ENCODE peak calls at places on chromosome X, in ten cellular contexts. Y, Q, J, I, B, O, K, U, G and C are unnamed samples.

GRCh38 chrX:135411893-135412292 is 9.9 kb upstream of the SMIM10L2A start:
- DNase-seq in Y (no peak), Q (no peak), J (no peak), I (no peak), B (no peak), O (no peak), K (no peak), U (no peak), G (no peak), C (no peak)

GRCh38 chrX:94430091-94430490 is 756.1 kb downstream of the FAM133A start:
- DNase-seq in Y (no peak), Q (no peak), J (no peak), I (no peak), B (no peak), O (no peak), K (no peak), U (no peak), G (no peak), C (no peak)

GRCh38 chrX:69501433-69501832 is 2.7 kb upstream of the NALF2 start:
- DNase-seq in Y (no peak), Q (peak; percentile 74), J (no peak), I (no peak), B (peak; percentile 56), O (peak; percentile 11), K (no peak), U (no peak), G (no peak), C (peak; percentile 47)

GRCh38 chrX:49879656-49880277 is 483 bp downstream of the USP27X start:
- DNase-seq in Y (no peak), Q (no peak), J (peak; percentile 2), I (no peak), B (peak; percentile 17), O (peak; percentile 5), K (no peak), U (no peak), G (peak; percentile 5), C (no peak)

GRCh38 chrX:123993326-123993725 is 31.8 kb downstream of the STAG2 start:
- DNase-seq in Y (no peak), Q (no peak), J (peak; percentile 70), I (no peak), B (no peak), O (peak; percentile 73), K (no peak), U (peak; percentile 16), G (no peak), C (no peak)

GRCh38 chrX:13598877-13599276 is 29.5 kb downstream of the EGFL6 start:
- DNase-seq in Y (no peak), Q (no peak), J (peak; percentile 1), I (no peak), B (peak; percentile 52), O (peak; percentile 10), K (no peak), U (peak; percentile 9), G (peak; percentile 24), C (no peak)

GRCh38 chrX:13001961-13002671 is 27.2 kb downstream of the TMSB4X start:
- DNase-seq in Y (no peak), Q (no peak), J (no peak), I (no peak), B (no peak), O (no peak), K (no peak), U (peak; percentile 6), G (no peak), C (no peak)

GRCh38 chrX:139559383-139560042 is 29.0 kb downstream of the F9 start:
- DNase-seq in Y (no peak), Q (peak; percentile 69), J (peak; percentile 26), I (no peak), B (peak; percentile 42), O (peak; percentile 69), K (peak; percentile 9), U (peak; percentile 52), G (peak; percentile 2), C (peak; percentile 7)

GRCh38 chrX:31269914-31270313 is 198.1 kb upstream of the FTHL17 start:
- DNase-seq in Y (no peak), Q (no peak), J (no peak), I (no peak), B (no peak), O (no peak), K (no peak), U (no peak), G (no peak), C (no peak)

GRCh38 chrX:51332188-51332942 is at the start of gene NUDT10:
- DNase-seq in Y (peak; percentile 7), Q (peak; percentile 79), J (peak; percentile 16), I (peak; percentile 34), B (peak; percentile 63), O (peak; percentile 5), K (no peak), U (no peak), G (no peak), C (peak; percentile 76)

GRCh38 chrX:149392896-149393295 is 112.2 kb downstream of the IDS start:
- DNase-seq in Y (no peak), Q (no peak), J (no peak), I (no peak), B (no peak), O (no peak), K (no peak), U (no peak), G (no peak), C (no peak)

GRCh38 chrX:149631293-149632165 is at the start of gene TMEM185A:
- DNase-seq in Y (peak; percentile 64), Q (peak; percentile 71), J (peak; percentile 47), I (peak; percentile 72), B (peak; percentile 86), O (peak; percentile 55), K (peak; percentile 20), U (peak; percentile 37), G (peak; percentile 38), C (peak; percentile 74)

GRCh38 chrX:140712413-140713173 is 3.0 kb downstream of the LINC00632 start:
- DNase-seq in Y (no peak), Q (no peak), J (no peak), I (peak; percentile 39), B (peak; percentile 46), O (no peak), K (no peak), U (peak; percentile 9), G (peak; percentile 1), C (no peak)

GRCh38 chrX:53263597-53264094 is 17.7 kb downstream of the IQSEC2 start:
- DNase-seq in Y (no peak), Q (no peak), J (peak; percentile 27), I (no peak), B (no peak), O (peak; percentile 51), K (no peak), U (peak; percentile 69), G (peak; percentile 71), C (no peak)

GRCh38 chrX:149522914-149523313 is 17.8 kb upstream of the IDS start:
- DNase-seq in Y (no peak), Q (no peak), J (no peak), I (no peak), B (no peak), O (no peak), K (no peak), U (no peak), G (no peak), C (no peak)

GRCh38 chrX:53284684-53285447 is 3.5 kb upstream of the IQSEC2 start:
- DNase-seq in Y (peak; percentile 20), Q (peak; percentile 52), J (peak; percentile 35), I (peak; percentile 64), B (peak; percentile 81), O (peak; percentile 67), K (peak; percentile 16), U (peak; percentile 27), G (peak; percentile 60), C (peak; percentile 15)

GRCh38 chrX:14095702-14096101 is 66.0 kb upstream of the GEMIN8 start:
- DNase-seq in Y (peak; percentile 1), Q (peak; percentile 50), J (peak; percentile 47), I (peak; percentile 7), B (peak; percentile 68), O (peak; percentile 73), K (no peak), U (peak; percentile 7), G (no peak), C (no peak)

GRCh38 chrX:69014200-69014599 is 151.1 kb downstream of the PJA1 start:
- DNase-seq in Y (no peak), Q (no peak), J (no peak), I (no peak), B (no peak), O (peak; percentile 29), K (no peak), U (no peak), G (no peak), C (no peak)

GRCh38 chrX:45852884-45853283 is 652.2 kb upstream of the DIPK2B start:
- DNase-seq in Y (no peak), Q (no peak), J (no peak), I (no peak), B (no peak), O (no peak), K (no peak), U (no peak), G (no peak), C (no peak)

GRCh38 chrX:35499071-35499862 is 298.9 kb upstream of the MAGEB16 start:
- DNase-seq in Y (no peak), Q (no peak), J (no peak), I (peak; percentile 10), B (no peak), O (no peak), K (no peak), U (no peak), G (no peak), C (no peak)

GRCh38 chrX:123807825-123808416 is 51.9 kb upstream of the XIAP start:
- DNase-seq in Y (no peak), Q (no peak), J (no peak), I (no peak), B (no peak), O (no peak), K (no peak), U (no peak), G (no peak), C (peak; percentile 34)